ENCODE peak calls at places on chromosomes 2 and 18, in eight cellular contexts. V, A, Q, X, N, W, C and I are unnamed samples.

GRCh38 chr18:49432602-49433001 is 27.8 kb downstream of the DYM start:
- DNase-seq in V (no peak), A (no peak), Q (no peak), X (no peak), N (no peak), W (no peak), C (no peak), I (no peak)

GRCh38 chr2:35293261-35293660 is 1062.3 kb upstream of the CRIM1 start:
- DNase-seq in V (no peak), A (no peak), Q (no peak), X (no peak), N (no peak), W (no peak), C (no peak), I (no peak)

GRCh38 chr2:1654696-1655374 is 89.5 kb downstream of the PXDN start:
- DNase-seq in V (no peak), A (no peak), Q (no peak), X (no peak), N (no peak), W (no peak), C (no peak), I (no peak)

GRCh38 chr2:125169022-125169763 is 1144.1 kb downstream of the CNTNAP5 start:
- DNase-seq in V (no peak), A (no peak), Q (no peak), X (no peak), N (no peak), W (no peak), C (no peak), I (no peak)

GRCh38 chr2:57549642-57550102 is 496.9 kb upstream of the VRK2 start:
- DNase-seq in V (no peak), A (no peak), Q (peak; percentile 41), X (no peak), N (no peak), W (no peak), C (no peak), I (no peak)

GRCh38 chr2:216011320-216011849 is 2.0 kb downstream of the MREG start:
- DNase-seq in V (no peak), A (no peak), Q (no peak), X (no peak), N (no peak), W (no peak), C (no peak), I (no peak)

GRCh38 chr2:80153151-80153550 is 151.4 kb downstream of the LRRTM1 start:
- DNase-seq in V (no peak), A (no peak), Q (no peak), X (no peak), N (no peak), W (no peak), C (no peak), I (no peak)

GRCh38 chr18:13019301-13019700 is 28.1 kb downstream of the CEP192 start:
- DNase-seq in V (no peak), A (no peak), Q (no peak), X (no peak), N (no peak), W (no peak), C (no peak), I (no peak)

GRCh38 chr2:181955010-181955409 is 30.6 kb upstream of the PPP1R1C start:
- DNase-seq in V (no peak), A (no peak), Q (peak; percentile 54), X (no peak), N (no peak), W (no peak), C (no peak), I (no peak)

GRCh38 chr2:61135510-61135909 is 26.5 kb upstream of the C2orf74 start:
- DNase-seq in V (no peak), A (no peak), Q (peak; percentile 61), X (no peak), N (no peak), W (no peak), C (no peak), I (no peak)

GRCh38 chr2:209532321-209532720 is 108.5 kb downstream of the MAP2 start:
- DNase-seq in V (no peak), A (no peak), Q (no peak), X (no peak), N (no peak), W (no peak), C (no peak), I (no peak)

GRCh38 chr2:5693288-5694015 is 1.3 kb downstream of the SOX11 start:
- DNase-seq in V (no peak), A (no peak), Q (peak; percentile 16), X (no peak), N (no peak), W (no peak), C (no peak), I (no peak)

GRCh38 chr2:203623616-203624015 is 82.8 kb upstream of the CD28 start:
- DNase-seq in V (no peak), A (no peak), Q (no peak), X (no peak), N (no peak), W (no peak), C (no peak), I (no peak)

GRCh38 chr2:6828299-6828584 is 37.5 kb downstream of the CMPK2 start:
- DNase-seq in V (no peak), A (no peak), Q (peak; percentile 28), X (no peak), N (no peak), W (no peak), C (no peak), I (no peak)

GRCh38 chr2:120473522-120474271 is 127.8 kb downstream of the INHBB start:
- DNase-seq in V (peak; percentile 36), A (peak; percentile 63), Q (no peak), X (peak; percentile 81), N (no peak), W (no peak), C (no peak), I (peak; percentile 91)

GRCh38 chr2:233089851-233090250 is 29.7 kb downstream of the INPP5D start:
- DNase-seq in V (no peak), A (peak; percentile 50), Q (no peak), X (no peak), N (no peak), W (peak; percentile 59), C (no peak), I (peak; percentile 30)

GRCh38 chr18:70021043-70021442 is 73.4 kb upstream of the CD226 start:
- DNase-seq in V (no peak), A (no peak), Q (no peak), X (no peak), N (no peak), W (no peak), C (no peak), I (no peak)
- H3K4me3 ChIP-seq in V (no peak overlapping the region), A (no peak overlapping the region), Q (no peak overlapping the region), X (no peak overlapping the region), N (no peak overlapping the region), W (no peak overlapping the region), C (no peak overlapping the region), I (no peak overlapping the region)

GRCh38 chr2:16654775-16655456 is 10.7 kb downstream of the CYRIA start:
- DNase-seq in V (no peak), A (no peak), Q (no peak), X (no peak), N (no peak), W (no peak), C (no peak), I (no peak)

GRCh38 chr2:16655457-16655837 is 10.2 kb downstream of the CYRIA start:
- DNase-seq in V (no peak), A (no peak), Q (no peak), X (no peak), N (no peak), W (no peak), C (no peak), I (no peak)

GRCh38 chr2:16658082-16658481 is 7.6 kb downstream of the CYRIA start:
- DNase-seq in V (no peak), A (no peak), Q (no peak), X (no peak), N (no peak), W (no peak), C (no peak), I (no peak)

GRCh38 chr2:16656087-16656486 is 9.5 kb downstream of the CYRIA start:
- DNase-seq in V (no peak), A (no peak), Q (no peak), X (no peak), N (no peak), W (no peak), C (no peak), I (no peak)

DNA sequence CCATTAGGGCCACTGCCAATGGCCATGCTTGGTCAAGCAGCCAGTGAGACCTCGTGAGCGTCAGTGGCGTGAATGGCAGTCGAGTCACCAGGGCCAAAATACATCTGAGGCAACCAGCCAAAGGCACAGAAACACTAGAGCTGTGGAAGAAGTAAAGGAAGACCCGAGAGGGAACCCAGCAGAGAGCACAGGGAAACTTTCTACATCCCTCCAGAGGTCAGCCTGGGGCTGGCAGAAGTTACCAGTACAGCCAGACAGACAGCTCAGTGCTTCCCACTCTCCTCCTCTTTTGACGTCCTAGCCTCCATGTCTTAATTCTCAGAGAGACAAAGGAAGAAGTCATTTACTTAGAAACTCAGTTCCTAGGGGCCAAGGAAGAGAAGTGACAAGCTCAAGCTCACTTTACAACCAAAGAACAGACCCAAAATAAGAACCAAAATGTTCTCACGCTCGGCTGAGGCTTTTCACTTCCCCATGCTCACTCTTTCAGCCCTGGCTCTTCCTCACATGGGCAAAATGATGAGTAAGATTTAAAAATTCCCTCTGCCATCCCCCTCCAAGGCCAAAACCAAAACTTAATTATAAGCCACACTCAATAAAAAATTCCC is 8.7 kb downstream of the CYRIA start:
- DNase-seq in V (no peak), A (no peak), Q (no peak), X (no peak), N (no peak), W (no peak), C (no peak), I (no peak)
- H3K27ac ChIP-seq in V (no peak overlapping the region), A (peak overlapping the region; percentile 60), Q (no peak overlapping the region), X (peak overlapping the region; percentile 50), N (no peak overlapping the region), W (no peak overlapping the region), C (peak overlapping the region; percentile 72), I (peak overlapping the region; percentile 49)

GRCh38 chr18:10289265-10289664 is 165.2 kb upstream of the APCDD1 start:
- DNase-seq in V (no peak), A (no peak), Q (no peak), X (no peak), N (no peak), W (no peak), C (no peak), I (no peak)

GRCh38 chr18:10286580-10287150 is 167.8 kb upstream of the APCDD1 start:
- DNase-seq in V (no peak), A (no peak), Q (no peak), X (no peak), N (no peak), W (no peak), C (no peak), I (no peak)

GRCh38 chr18:10279905-10280658 is 174.4 kb upstream of the APCDD1 start:
- DNase-seq in V (no peak), A (no peak), Q (no peak), X (no peak), N (no peak), W (no peak), C (no peak), I (no peak)

GRCh38 chr18:10284571-10285282 is 169.7 kb upstream of the APCDD1 start:
- DNase-seq in V (no peak), A (no peak), Q (no peak), X (no peak), N (no peak), W (no peak), C (no peak), I (no peak)

GRCh38 chr18:10285283-10285640 is 169.2 kb upstream of the APCDD1 start:
- DNase-seq in V (no peak), A (no peak), Q (no peak), X (no peak), N (no peak), W (no peak), C (no peak), I (no peak)
- H3K4me3 ChIP-seq in V (no peak overlapping the region), A (no peak overlapping the region), Q (no peak overlapping the region), X (no peak overlapping the region), N (no peak overlapping the region), W (no peak overlapping the region), C (no peak overlapping the region), I (no peak overlapping the region)

GRCh38 chr2:70711191-70711590 is 56.8 kb downstream of the ADD2 start:
- DNase-seq in V (no peak), A (no peak), Q (no peak), X (no peak), N (no peak), W (no peak), C (no peak), I (peak; percentile 6)
- H3K27ac ChIP-seq in V (no peak overlapping the region), A (no peak overlapping the region), Q (no peak overlapping the region), X (no peak overlapping the region), N (no peak overlapping the region), W (no peak overlapping the region), C (no peak overlapping the region), I (no peak overlapping the region)